ENCODE peak calls at places on chromosomes 16 and 17, in five cellular contexts. T is stimulated activated CD8-positive, alpha-beta memory T cell treated with anti-CD3 and anti-CD28 coated beads, Interleukin-15, amount 100 ng/mL, for 48 hours; H is progenitor cell of endocrine pancreas; X is NCI-H460; U is astrocyte. K is an unnamed sample.

GRCh38 chr17:81940538-81941483 is 3.7 kb upstream of the PYCR1 start:
- DNase-seq in U (no peak), T (no peak), H (no peak), X (no peak), K (no peak)

GRCh38 chr16:61362583-61362982 is 673.7 kb downstream of the CDH8 start:
- DNase-seq in X (no peak), U (no peak), H (no peak), T (no peak), K (no peak)

GRCh38 chr16:84156342-84156784 is 11.3 kb downstream of the DNAAF1 start:
- DNase-seq in H (no peak), T (no peak), U (peak), X (no peak), K (no peak)

GRCh38 chr17:10737168-10737622 is 7.4 kb upstream of the TMEM220 start:
- DNase-seq in X (peak), H (peak), T (no peak), U (peak), K (peak)

GRCh38 chr16:80122155-80122554 is 418.6 kb upstream of the DYNLRB2 start:
- DNase-seq in T (no peak), H (no peak), X (no peak), U (peak), K (no peak)

GRCh38 chr17:2517539-2517938 is 5.9 kb upstream of the METTL16 start:
- DNase-seq in T (no peak), U (no peak), X (no peak), H (no peak), K (no peak)

GRCh38 chr17:51087072-51087757 is 33.5 kb downstream of the SPAG9 start:
- DNase-seq in T (no peak), X (no peak), U (no peak), H (no peak), K (no peak)

GRCh38 chr16:77637939-77638338 is 84.4 kb upstream of the NUDT7 start:
- DNase-seq in H (no peak), X (no peak), U (peak), T (no peak), K (no peak)

GRCh38 chr17:74654742-74655141 is 31.2 kb upstream of the CD300E start:
- DNase-seq in U (no peak), T (no peak), H (no peak), X (no peak), K (no peak)

GRCh38 chr17:3695723-3696411 is at the start of gene P2RX5:
- DNase-seq in U (peak), T (peak), H (peak), X (no peak), K (peak)

GRCh38 chr17:79850571-79851460 is 11.6 kb upstream of the CBX4 start:
- DNase-seq in X (no peak), U (peak), T (no peak), H (no peak), K (no peak)

GRCh38 chr16:72939247-72939646 is 108.7 kb downstream of the ZFHX3 start:
- DNase-seq in H (no peak), T (no peak), U (peak), X (no peak), K (no peak)

GRCh38 chr17:296382-296781 is 56.2 kb downstream of the RPH3AL start:
- DNase-seq in H (no peak), X (no peak), T (no peak), U (no peak), K (no peak)

GRCh38 chr16:4178468-4179010 is 62.3 kb upstream of the ADCY9 start:
- DNase-seq in H (no peak), X (no peak), U (no peak), T (no peak), K (no peak)

GRCh38 chr17:13563916-13564315 is 37.8 kb downstream of the HS3ST3A1 start:
- DNase-seq in U (no peak), T (no peak), X (no peak), H (no peak), K (no peak)

GRCh38 chr16:81873843-81874752 is 95.0 kb downstream of the PLCG2 start:
- DNase-seq in X (peak), H (peak), U (peak), T (peak), K (peak)

GRCh38 chr16:80526418-80527061 is 14.3 kb upstream of the DYNLRB2 start:
- DNase-seq in U (peak), X (peak), H (peak), T (no peak), K (peak)

GRCh38 chr16:89529097-89529496 is 20.9 kb downstream of the SPG7 start:
- DNase-seq in U (no peak), T (no peak), H (no peak), X (no peak), K (no peak)

GRCh38 chr16:50680907-50681885 is at the start of gene SNX20:
- DNase-seq in U (no peak), H (no peak), T (peak), X (no peak), K (no peak)

GRCh38 chr17:80063815-80064585 is 27.6 kb downstream of the CCDC40 start:
- DNase-seq in U (peak), H (no peak), X (peak), T (no peak), K (no peak)

K was measured in endothelial cell.